ENCODE peak calls at places on chromosome 1, in ten cellular contexts. Z is A673; T is thoracic aorta; Y is stimulated activated CD8-positive, alpha-beta memory T cell treated with anti-CD3 and anti-CD28 coated beads, Interleukin-4, amount 100 ng/mL, for 24 hours; I is T-helper 2 cell; U is AG08395; E is HS-5; C is fibroblast of lung; G is HEK293T; J is astrocyte of the spinal cord. H is an unnamed sample.
A peak's percentile ranks its signal among the peaks of the same experiment; 100 is the strongest.

GRCh38 chr1:113981962-113982931 is 3.0 kb downstream of the OLFML3 start:
- DNase-seq in I (no peak), J (peak; percentile 73), Z (peak; percentile 81), T (peak; percentile 28), E (no peak), Y (no peak), U (peak; percentile 83), G (peak; percentile 4), C (peak; percentile 90), H (peak; percentile 33)

GRCh38 chr1:94199398-94199797 is 38.0 kb downstream of the ARHGAP29 start:
- DNase-seq in G (no peak), Z (no peak), I (no peak), E (no peak), Y (no peak), J (no peak), C (no peak), T (no peak), U (no peak), H (no peak)

GRCh38 chr1:53121319-53122172 is 20.9 kb downstream of the SLC1A7 start:
- DNase-seq in Y (no peak), I (no peak), U (no peak), T (no peak), E (no peak), C (peak; percentile 61), G (no peak), J (peak; percentile 81), Z (no peak), H (no peak)

GRCh38 chr1:181936768-181937581 is 124.5 kb downstream of the ZNF648 start:
- DNase-seq in I (no peak), E (no peak), G (peak; percentile 83), Y (no peak), C (no peak), Z (peak; percentile 60), J (no peak), T (no peak), U (no peak), H (peak; percentile 52)

GRCh38 chr1:90505806-90506205 is 211.3 kb downstream of the BARHL2 start:
- DNase-seq in U (no peak), Z (no peak), G (no peak), J (no peak), Y (no peak), I (no peak), T (no peak), E (no peak), C (no peak), H (no peak)

GRCh38 chr1:47229884-47230691 is 1.9 kb downstream of the TAL1 start:
- DNase-seq in G (no peak), C (peak; percentile 17), I (no peak), T (no peak), J (peak; percentile 16), U (no peak), Y (no peak), Z (no peak), E (no peak), H (peak; percentile 51)

GRCh38 chr1:203954293-203954692 is 92.9 kb downstream of the SNRPE start:
- DNase-seq in T (no peak), Z (no peak), J (no peak), C (no peak), U (no peak), Y (no peak), G (no peak), E (no peak), I (no peak), H (no peak)

GRCh38 chr1:199272690-199273089 is 633.9 kb downstream of the PTPRC start:
- DNase-seq in T (no peak), Y (no peak), U (peak; percentile 87), C (peak; percentile 87), I (no peak), J (peak; percentile 96), Z (peak; percentile 91), G (no peak), E (peak; percentile 90), H (peak; percentile 93)

GRCh38 chr1:185843297-185843869 is 109.2 kb downstream of the HMCN1 start:
- DNase-seq in T (no peak), Y (no peak), C (no peak), I (no peak), E (no peak), Z (peak; percentile 70), G (no peak), J (no peak), U (no peak), H (no peak)

GRCh38 chr1:114510235-114511047 is 562 bp downstream of the TRIM33 start:
- DNase-seq in T (no peak), E (peak; percentile 10), G (peak; percentile 59), Y (peak; percentile 22), U (peak; percentile 77), C (no peak), Z (peak; percentile 32), J (peak; percentile 25), I (peak; percentile 40), H (peak; percentile 43)

GRCh38 chr1:234214129-234214910 is 158.9 kb upstream of the COA6 start:
- DNase-seq in Y (no peak), Z (peak; percentile 58), G (peak; percentile 55), E (no peak), I (no peak), C (no peak), J (peak; percentile 24), U (no peak), T (no peak), H (no peak)

GRCh38 chr1:187476671-187477070 is 647.9 kb downstream of the PLA2G4A start:
- DNase-seq in T (no peak), J (peak; percentile 22), E (no peak), Z (peak; percentile 35), C (peak; percentile 53), Y (no peak), U (no peak), I (no peak), G (no peak), H (peak; percentile 36)

GRCh38 chr1:17207046-17207445 is 2.1 kb downstream of the PADI1 start:
- DNase-seq in E (no peak), U (no peak), G (no peak), Y (no peak), I (no peak), J (no peak), T (no peak), Z (no peak), C (no peak), H (peak; percentile 7)

GRCh38 chr1:64960731-64961130 is 5.6 kb downstream of the JAK1 start:
- DNase-seq in Y (no peak), J (no peak), Z (no peak), G (no peak), T (no peak), E (no peak), U (no peak), I (no peak), C (no peak), H (no peak)

GRCh38 chr1:19232526-19232851 is 18.8 kb downstream of the EMC1 start:
- DNase-seq in I (no peak), J (peak; percentile 61), Z (no peak), Y (no peak), G (no peak), T (no peak), C (peak; percentile 76), U (no peak), E (no peak), H (peak; percentile 66)

GRCh38 chr1:246003442-246003730 is 503.7 kb downstream of the SMYD3 start:
- DNase-seq in Y (no peak), Z (no peak), E (no peak), C (no peak), U (no peak), G (no peak), I (no peak), J (no peak), T (no peak), H (no peak)

GRCh38 chr1:198411240-198411639 is 129.2 kb downstream of the ATP6V1G3 start:
- DNase-seq in C (no peak), Y (no peak), U (no peak), J (no peak), I (no peak), E (no peak), T (no peak), Z (no peak), G (no peak), H (no peak)

GRCh38 chr1:59411147-59411546 is 114.3 kb downstream of the FGGY start:
- DNase-seq in Z (no peak), T (no peak), I (no peak), C (no peak), E (no peak), J (no peak), U (no peak), G (no peak), Y (no peak), H (no peak)

GRCh38 chr1:212458817-212459216 is 26.1 kb downstream of the NENF start:
- DNase-seq in T (no peak), I (no peak), U (no peak), E (no peak), J (no peak), Y (no peak), Z (peak; percentile 30), C (no peak), G (no peak), H (no peak)

GRCh38 chr1:34101151-34101550 is 63.9 kb downstream of the CSMD2 start:
- DNase-seq in T (no peak), J (peak; percentile 73), U (peak; percentile 84), Z (no peak), C (no peak), I (no peak), Y (no peak), E (peak; percentile 46), G (no peak), H (no peak)

GRCh38 chr1:104878203-104878911 is 1128.7 kb downstream of the AMY1C start:
- DNase-seq in Y (no peak), J (no peak), E (no peak), Z (peak; percentile 22), C (no peak), I (no peak), T (no peak), U (no peak), G (no peak), H (no peak)